ENCODE peak calls at places on chromosomes 2 and 18, in nine cellular contexts. M is germinal center; O is activated T-helper 1 cell treated with anti-CD3 and anti-CD28 coated beads, Interleukin-2, amount 50 U/mL, for 16 hours; T is naive B cell; Z is stimulated activated CD4-positive, alpha-beta T cell treated with anti-CD3 and anti-CD28 coated beads, Interleukin-2, amount 100 ng/mL, for 48 hours; H is GM03348; I is KG1; B is EH; K is sigmoid colon. P is an unnamed sample.

GRCh38 chr2:218691234-218691633 is 19.3 kb downstream of the STK36 start:
- DNase-seq in M (no peak), O (no peak), T (no peak), Z (no peak), H (peak), I (no peak), B (peak), K (no peak), P (no peak)

GRCh38 chr18:48407358-48407757 is 1.8 kb downstream of the ZBTB7C start:
- DNase-seq in M (no peak), O (no peak), T (no peak), Z (no peak), H (no peak), I (no peak), B (no peak), K (no peak), P (no peak)

GRCh38 chr2:128559533-128560515 is 241.2 kb upstream of the HS6ST1 start:
- DNase-seq in M (no peak), O (no peak), T (no peak), Z (no peak), H (no peak), I (no peak), B (no peak), K (no peak), P (no peak)

GRCh38 chr18:47108373-47108772 is 41.9 kb downstream of the HDHD2 start:
- DNase-seq in M (no peak), O (no peak), T (no peak), Z (no peak), H (no peak), I (no peak), B (no peak), K (no peak), P (no peak)

GRCh38 chr18:11064106-11064505 is 85.3 kb downstream of the PIEZO2 start:
- DNase-seq in M (no peak), O (no peak), T (no peak), Z (no peak), H (no peak), I (no peak), B (no peak), K (no peak), P (no peak)

GRCh38 chr2:165469417-165469816 is at the start of gene CSRNP3:
- DNase-seq in M (no peak), O (no peak), T (no peak), Z (no peak), H (peak), I (no peak), B (peak), K (peak), P (peak)

GRCh38 chr2:81389203-81389602 is 1084.7 kb upstream of the LRRTM1 start:
- DNase-seq in M (no peak), O (no peak), T (no peak), Z (no peak), H (no peak), I (no peak), B (no peak), K (no peak), P (no peak)

GRCh38 chr2:42117923-42118758 is 51.0 kb upstream of the EML4 start:
- DNase-seq in M (peak), O (no peak), T (peak), Z (no peak), H (no peak), I (peak), B (peak), K (no peak), P (no peak)

GRCh38 chr2:26764078-26764887 is at the start of gene SLC35F6:
- DNase-seq in M (peak), O (peak), T (peak), Z (peak), H (peak), I (peak), B (peak), K (peak), P (peak)

GRCh38 chr2:138500592-138501426 is 761 bp upstream of the SPOPL start:
- DNase-seq in M (no peak), O (no peak), T (no peak), Z (no peak), H (no peak), I (no peak), B (no peak), K (peak), P (no peak)

GRCh38 chr2:130341562-130342019 is 1.1 kb upstream of the IMP4 start:
- DNase-seq in M (no peak), O (no peak), T (no peak), Z (no peak), H (peak), I (no peak), B (no peak), K (no peak), P (peak)

GRCh38 chr18:79139206-79139605 is 70.0 kb downstream of the ATP9B start:
- DNase-seq in M (no peak), O (no peak), T (no peak), Z (no peak), H (no peak), I (no peak), B (no peak), K (no peak), P (no peak)

GRCh38 chr2:165536861-165537499 is 67.5 kb downstream of the CSRNP3 start:
- DNase-seq in M (no peak), O (no peak), T (no peak), Z (no peak), H (no peak), I (no peak), B (no peak), K (no peak), P (no peak)

GRCh38 chr2:42385225-42385624 is 24.2 kb upstream of the COX7A2L start:
- DNase-seq in M (no peak), O (no peak), T (no peak), Z (no peak), H (peak), I (no peak), B (peak), K (no peak), P (no peak)

GRCh38 chr2:219306047-219306446 is 3.2 kb downstream of the PTPRN start:
- DNase-seq in M (no peak), O (no peak), T (no peak), Z (no peak), H (no peak), I (no peak), B (no peak), K (no peak), P (no peak)

GRCh38 chr2:117858336-117858735 is 43.8 kb downstream of the DDX18 start:
- DNase-seq in M (no peak), O (no peak), T (no peak), Z (no peak), H (peak), I (no peak), B (peak), K (no peak), P (no peak)

GRCh38 chr2:27071277-27071989 is at the start of gene OST4:
- DNase-seq in M (peak), O (peak), T (peak), Z (peak), H (peak), I (peak), B (peak), K (peak), P (peak)

GRCh38 chr2:78486565-78486964 is 538.9 kb upstream of the REG3G start:
- DNase-seq in M (no peak), O (no peak), T (no peak), Z (no peak), H (no peak), I (no peak), B (no peak), K (no peak), P (no peak)